ENCODE peak calls at places on chromosomes 5 and 9, in seven cellular contexts. T, I, S, L, G, Y and N are unnamed samples.

GRCh38 chr9:28720746-28721145 is 1147.5 kb upstream of the C9orf72 start:
- DNase-seq in T (no peak), S (no peak), I (no peak), G (no peak), L (no peak), Y (no peak), N (no peak)

GRCh38 chr5:93422652-93423332 is 158.2 kb downstream of the NR2F1-AS1 start:
- DNase-seq in S (no peak), T (no peak), Y (no peak), L (no peak), G (no peak), I (no peak), N (no peak)

GRCh38 chr9:109118802-109119438 is 827 bp downstream of the TMEM245 start:
- DNase-seq in I (no peak), S (no peak), Y (no peak), G (no peak), T (no peak), L (peak), N (no peak)

GRCh38 chr5:116272281-116272941 is 187.6 kb downstream of the COMMD10 start:
- DNase-seq in S (no peak), Y (peak), I (no peak), T (no peak), G (no peak), L (peak), N (no peak)

GRCh38 chr9:7130421-7130820 is 372.6 kb downstream of the KDM4C start:
- DNase-seq in Y (no peak), S (no peak), L (no peak), G (no peak), I (no peak), T (no peak), N (no peak)

GRCh38 chr5:95403996-95404395 is 12.8 kb downstream of the FAM81B start:
- DNase-seq in T (no peak), Y (no peak), G (no peak), S (no peak), I (no peak), L (no peak), N (no peak)

GRCh38 chr5:123512631-123513461 is 869 bp downstream of the CSNK1G3 start:
- DNase-seq in L (peak), I (peak), T (peak), S (no peak), G (no peak), Y (peak), N (no peak)

GRCh38 chr5:131509811-131510210 is 125.2 kb downstream of the RAPGEF6 start:
- DNase-seq in S (no peak), I (no peak), G (no peak), L (no peak), Y (no peak), T (no peak), N (no peak)

GRCh38 chr9:98861881-98862501 is 54.5 kb downstream of the GALNT12 start:
- DNase-seq in I (no peak), Y (peak), G (no peak), T (no peak), L (peak), S (no peak), N (no peak)

GRCh38 chr5:34587355-34588241 is 68.5 kb upstream of the RAI14 start:
- DNase-seq in I (no peak), T (no peak), L (peak), S (no peak), G (no peak), Y (no peak), N (no peak)

GRCh38 chr5:82339744-82340143 is 61.6 kb upstream of the RPS23 start:
- DNase-seq in L (no peak), S (no peak), G (no peak), T (no peak), Y (no peak), I (no peak), N (no peak)

GRCh38 chr9:127763918-127764384 is 14.5 kb downstream of the SH2D3C start:
- DNase-seq in S (no peak), Y (no peak), T (peak), L (peak), G (no peak), I (peak), N (no peak)

GRCh38 chr5:155402927-155403645 is 389.5 kb downstream of the KIF4B start:
- DNase-seq in Y (peak), L (no peak), T (no peak), G (no peak), I (no peak), S (no peak), N (no peak)

GRCh38 chr5:9976621-9977020 is 273.1 kb downstream of the ATPSCKMT start:
- DNase-seq in G (no peak), T (no peak), S (no peak), I (no peak), L (no peak), Y (no peak), N (no peak)

GRCh38 chr5:126234563-126235195 is 188.5 kb upstream of the GRAMD2B start:
- DNase-seq in I (no peak), T (peak), G (no peak), S (no peak), L (peak), Y (no peak), N (peak)

GRCh38 chr9:15079989-15080388 is 169.8 kb upstream of the FREM1 start:
- DNase-seq in Y (no peak), I (no peak), T (no peak), S (no peak), L (no peak), G (no peak), N (no peak)

GRCh38 chr9:137299938-137300337 is 2.1 kb downstream of the NRARP start:
- DNase-seq in S (no peak), L (peak), I (no peak), T (peak), G (no peak), Y (peak), N (no peak)

GRCh38 chr5:94830520-94830919 is 212.1 kb downstream of the SLF1 start:
- DNase-seq in G (no peak), T (no peak), L (peak), S (no peak), Y (no peak), I (no peak), N (no peak)

GRCh38 chr9:127448112-127448805 is 2.9 kb downstream of the RPL12 start:
- DNase-seq in G (no peak), T (no peak), S (no peak), I (no peak), Y (no peak), L (no peak), N (no peak)

GRCh38 chr9:132146015-132146414 is 15.8 kb upstream of the NTNG2 start:
- DNase-seq in L (no peak), T (no peak), S (no peak), G (no peak), Y (no peak), I (no peak), N (no peak)

GRCh38 chr9:123316053-123316718 is 39.8 kb upstream of the CRB2 start:
- DNase-seq in L (no peak), S (no peak), T (no peak), Y (no peak), G (no peak), I (no peak), N (no peak)

GRCh38 chr5:160312139-160312959 is at the start of gene CCNJL:
- DNase-seq in G (no peak), Y (no peak), I (peak), S (no peak), T (peak), L (peak), N (no peak)

GRCh38 chr9:74771262-74771585 is 116.5 kb downstream of the TRPM6 start:
- DNase-seq in T (no peak), I (no peak), L (no peak), S (no peak), Y (no peak), G (no peak), N (no peak)

GRCh38 chr9:33289936-33290246 is 425 bp upstream of the NFX1 start:
- DNase-seq in G (no peak), Y (no peak), T (no peak), L (no peak), S (no peak), I (no peak), N (no peak)
- TF ChIP-seq CTCF in G (no peak), Y (no peak), T (no peak), L (no peak), S (no peak), I (no peak), N (no peak)

GRCh38 chr9:4926239-4926638 is 58.8 kb upstream of the JAK2 start:
- DNase-seq in Y (no peak), G (no peak), T (no peak), S (no peak), L (no peak), I (no peak), N (no peak)

GRCh38 chr9:4929917-4930316 is 55.2 kb upstream of the JAK2 start:
- DNase-seq in Y (no peak), S (no peak), I (no peak), L (peak), G (no peak), T (no peak), N (no peak)

GRCh38 chr9:4923580-4924544 is 61.2 kb upstream of the JAK2 start:
- DNase-seq in T (no peak), Y (no peak), I (no peak), G (no peak), S (no peak), L (peak), N (no peak)

GRCh38 chr9:4927701-4928100 is 57.4 kb upstream of the JAK2 start:
- DNase-seq in T (no peak), Y (no peak), L (no peak), G (no peak), I (no peak), S (no peak), N (no peak)

DNA sequence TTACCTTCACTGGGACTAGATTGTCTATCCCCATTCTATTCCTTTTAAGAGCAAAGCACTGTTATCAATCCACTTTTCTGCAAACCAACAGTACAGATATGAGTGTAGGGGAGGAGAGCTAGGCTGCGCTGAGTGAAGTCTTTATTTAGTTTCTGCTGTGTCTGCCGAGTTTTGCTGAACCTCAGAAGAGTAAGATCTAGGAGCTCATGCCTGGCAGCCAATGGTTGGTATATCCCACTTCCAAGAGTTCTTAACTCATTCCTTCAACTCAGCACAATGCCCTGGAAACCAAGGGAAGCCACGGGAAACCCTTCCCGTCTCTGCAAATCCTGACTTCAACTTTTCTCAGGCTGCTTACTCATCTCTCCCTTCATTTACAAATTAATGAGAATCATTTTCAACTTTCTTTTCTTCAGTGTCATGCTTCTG is 58.0 kb upstream of the JAK2 start:
- DNase-seq in T (no peak), I (no peak), Y (no peak), L (no peak), G (no peak), S (no peak), N (no peak)
- H3K4me3 ChIP-seq in T (no peak), I (no peak), Y (no peak), L (no peak), G (no peak), S (no peak), N (no peak)

DNA sequence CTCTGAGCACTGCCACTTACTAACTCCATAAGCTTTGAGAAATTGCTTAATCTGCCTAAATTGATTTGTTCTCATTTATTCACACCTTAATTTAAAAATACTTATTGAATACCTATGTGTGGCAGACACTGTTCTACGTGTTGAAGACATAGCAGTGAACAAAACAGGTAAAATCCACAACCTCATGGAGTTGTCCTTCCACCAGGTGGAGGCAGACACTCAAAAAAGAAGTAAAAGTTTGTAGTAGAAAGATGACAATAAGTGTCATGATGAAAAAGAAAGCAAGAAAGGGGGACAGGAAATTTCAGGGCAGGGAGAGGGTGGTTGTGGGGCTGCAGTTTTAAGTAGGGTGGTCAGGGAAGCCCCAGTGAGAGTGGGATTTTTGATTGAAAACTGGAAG is 94.9 kb downstream of the SREK1 start:
- DNase-seq in T (no peak), I (no peak), L (peak), S (no peak), Y (no peak), G (no peak), N (no peak)
- TF ChIP-seq CTCF in T (no peak), I (no peak), L (peak), S (no peak), Y (no peak), G (no peak), N (peak)

GRCh38 chr5:54876-55569 is 36.9 kb upstream of the PLEKHG4B start:
- DNase-seq in L (no peak), G (no peak), S (no peak), T (no peak), I (no peak), Y (no peak), N (no peak)

GRCh38 chr5:53381-54174 is 38.4 kb upstream of the PLEKHG4B start:
- DNase-seq in G (no peak), I (no peak), L (peak), T (peak), Y (no peak), S (no peak), N (no peak)

GRCh38 chr5:56561-57290 is 35.2 kb upstream of the PLEKHG4B start:
- DNase-seq in L (peak), G (no peak), S (no peak), T (no peak), I (no peak), Y (no peak), N (peak)

GRCh38 chr5:51500-51823 is 40.5 kb upstream of the PLEKHG4B start:
- DNase-seq in L (no peak), Y (no peak), G (no peak), S (no peak), I (no peak), T (no peak), N (no peak)

DNA sequence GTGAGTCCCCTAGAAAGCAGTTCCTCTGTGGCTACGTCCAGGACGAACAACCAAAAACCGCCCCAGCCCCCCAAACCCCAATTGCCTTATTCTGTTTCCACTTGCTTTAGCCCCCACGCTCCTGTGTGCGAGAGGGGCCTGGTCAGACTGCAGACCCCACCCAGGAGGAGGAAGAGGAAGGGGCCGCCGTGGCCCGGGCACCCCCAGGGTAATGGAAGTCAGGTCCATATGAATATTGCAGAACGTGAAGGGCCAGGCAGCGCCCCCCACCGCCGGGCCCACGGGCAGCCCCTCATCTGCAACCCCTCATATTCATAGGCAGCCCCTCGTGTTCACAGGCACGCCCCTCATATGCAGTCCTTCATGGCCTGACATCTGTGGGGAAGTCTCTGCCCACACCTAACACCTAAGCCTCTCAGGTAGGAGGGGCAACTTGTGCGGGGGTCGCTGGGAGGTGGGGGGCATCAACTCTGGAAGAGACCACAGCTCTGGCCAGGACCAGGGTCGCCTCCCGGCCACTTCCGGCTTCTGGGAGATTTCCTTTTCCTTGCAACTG is 37.7 kb upstream of the PLEKHG4B start:
- DNase-seq in S (no peak), Y (no peak), T (no peak), I (no peak), L (no peak), G (no peak), N (no peak)
- H3K4me3 ChIP-seq in S (peak), Y (no peak), T (no peak), I (peak), L (peak), G (peak), N (peak)

GRCh38 chr9:114906922-114907571 is 23.3 kb downstream of the TNFSF8 start:
- DNase-seq in T (no peak), S (no peak), I (no peak), L (peak), G (no peak), Y (no peak), N (peak)
- TF ChIP-seq CTCF in T (peak), S (no peak), I (peak), L (peak), G (peak), Y (no peak), N (peak)

GRCh38 chr9:1929722-1930621 is 85.2 kb upstream of the SMARCA2 start:
- DNase-seq in Y (no peak), G (no peak), T (no peak), I (no peak), S (no peak), L (no peak), N (no peak)
- H3K4me3 ChIP-seq in Y (no peak), G (no peak), T (no peak), I (no peak), S (no peak), L (no peak), N (no peak)

GRCh38 chr9:19629506-19629905 is 159.3 kb downstream of the SLC24A2 start:
- DNase-seq in Y (no peak), G (no peak), I (no peak), T (no peak), L (no peak), S (no peak), N (no peak)
- TF ChIP-seq CTCF in Y (no peak), G (no peak), I (no peak), T (no peak), L (no peak), S (no peak), N (no peak)

DNA sequence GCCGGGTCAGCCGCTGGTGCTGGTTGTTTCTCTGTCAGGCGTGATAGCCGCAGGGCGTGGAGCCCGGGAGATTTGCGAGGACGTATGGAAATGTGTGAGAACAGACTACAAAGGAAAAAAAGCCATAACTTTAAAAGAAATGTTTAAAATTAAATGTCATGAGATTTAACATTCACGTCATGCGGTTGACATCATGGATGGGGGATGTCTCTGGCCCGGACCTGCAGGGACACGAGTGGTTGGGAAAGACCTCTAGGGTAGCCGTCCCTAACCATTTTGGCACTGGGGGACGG is 643 bp upstream of the RNF130 start:
- DNase-seq in L (no peak), T (no peak), Y (no peak), G (no peak), I (no peak), S (no peak), N (no peak)
- H3K4me3 ChIP-seq in L (no peak), T (no peak), Y (no peak), G (peak), I (peak), S (peak), N (peak)

GRCh38 chr9:84670106-84670800 is 724 bp downstream of the NTRK2 start:
- DNase-seq in L (no peak), Y (no peak), S (peak), T (no peak), I (no peak), G (no peak), N (no peak)
- TF ChIP-seq CTCF in L (no peak), Y (no peak), S (no peak), T (no peak), I (no peak), G (no peak), N (no peak)

DNA sequence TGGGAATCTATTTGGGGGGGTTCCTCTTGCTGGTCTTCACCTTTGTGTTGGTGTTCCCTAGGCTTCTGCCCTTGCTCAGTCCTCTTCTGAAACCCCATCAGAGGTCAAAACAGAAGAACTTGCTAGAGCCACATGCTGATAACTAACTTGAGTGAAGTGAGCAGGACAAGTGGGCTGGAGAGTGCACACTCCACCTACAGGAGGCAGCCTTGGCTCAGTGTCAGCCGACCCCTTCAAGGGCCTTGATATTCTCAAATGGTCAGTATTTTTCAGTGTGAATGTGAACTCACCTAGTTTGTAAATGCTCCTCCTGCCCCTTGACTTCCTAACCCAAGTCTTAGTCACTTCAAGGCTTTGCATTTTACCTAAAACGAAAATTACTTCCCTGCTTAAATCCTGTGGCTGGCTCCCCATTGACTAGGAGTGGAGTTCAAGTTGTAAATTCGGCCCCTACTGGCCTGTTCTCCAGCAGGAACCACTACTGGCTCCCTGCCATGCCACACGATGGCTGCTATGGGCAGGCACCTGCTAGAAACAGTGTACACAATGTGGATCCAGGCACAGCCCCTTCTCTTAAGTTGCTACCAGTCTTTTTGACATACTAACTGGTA is 3.6 kb upstream of the SLC1A3 start:
- DNase-seq in S (no peak), L (no peak), Y (no peak), I (peak), G (no peak), T (no peak), N (no peak)
- H3K4me3 ChIP-seq in S (no peak), L (no peak), Y (no peak), I (no peak), G (no peak), T (no peak), N (no peak)